ENCODE peak calls at places on chromosome 14, in ten cellular contexts. S, J, U, B, W, L, M, A, I and H are unnamed samples.

GRCh38 chr14:71533396-71533795 is 398.8 kb upstream of the RGS6 start:
- DNase-seq in J (no peak), U (no peak), B (no peak), S (no peak), I (no peak), M (no peak), W (no peak), A (no peak), L (no peak), H (no peak)

GRCh38 chr14:88233915-88234314 is 89.2 kb downstream of the KCNK10 start:
- DNase-seq in B (peak), S (no peak), A (peak), L (no peak), W (no peak), I (no peak), J (peak), M (peak), U (no peak), H (no peak)

GRCh38 chr14:31207287-31207745 is 277 bp downstream of the HECTD1 start:
- DNase-seq in W (no peak), I (no peak), M (no peak), J (no peak), S (no peak), U (no peak), B (no peak), L (no peak), A (no peak), H (no peak)

GRCh38 chr14:39265032-39265431 is 31.3 kb downstream of the MIA2 start:
- DNase-seq in A (no peak), U (no peak), S (no peak), W (no peak), L (no peak), B (no peak), I (no peak), M (no peak), J (no peak), H (no peak)

GRCh38 chr14:47438650-47439140 is 236.7 kb downstream of the MDGA2 start:
- DNase-seq in I (no peak), A (no peak), J (no peak), W (no peak), U (no peak), B (no peak), S (no peak), M (no peak), L (no peak), H (no peak)

GRCh38 chr14:104750658-104751057 is 2.3 kb upstream of the SIVA1 start:
- DNase-seq in L (no peak), A (peak), S (no peak), B (no peak), U (no peak), M (no peak), W (no peak), I (no peak), J (no peak), H (no peak)

GRCh38 chr14:88196925-88197324 is 126.1 kb downstream of the KCNK10 start:
- DNase-seq in J (no peak), W (no peak), S (no peak), L (no peak), U (no peak), A (no peak), M (no peak), I (no peak), B (no peak), H (no peak)

GRCh38 chr14:70422538-70422937 is 5.6 kb upstream of the SYNJ2BP start:
- DNase-seq in W (no peak), S (no peak), I (no peak), L (no peak), J (no peak), M (no peak), U (no peak), A (no peak), B (no peak), H (no peak)

GRCh38 chr14:50531595-50532501 is 521 bp downstream of the MAP4K5 start:
- DNase-seq in B (peak), M (peak), W (no peak), S (peak), J (peak), L (peak), A (no peak), I (peak), U (peak), H (peak)

GRCh38 chr14:92546347-92547053 is 32.9 kb downstream of the RIN3 start:
- DNase-seq in A (no peak), B (peak), S (no peak), U (no peak), L (no peak), J (no peak), M (peak), I (no peak), W (no peak), H (no peak)

GRCh38 chr14:49972199-49972671 is 79.4 kb downstream of the ARF6 start:
- DNase-seq in S (no peak), J (no peak), W (no peak), U (no peak), I (no peak), A (no peak), L (peak), M (no peak), B (no peak), H (no peak)

GRCh38 chr14:64736271-64737131 is 32.3 kb downstream of the PLEKHG3 start:
- DNase-seq in L (peak), S (no peak), I (no peak), J (no peak), B (no peak), M (peak), U (peak), A (peak), W (no peak), H (no peak)

GRCh38 chr14:49892636-49893308 is at the start of gene ARF6:
- DNase-seq in B (peak), U (peak), A (peak), J (peak), I (peak), L (peak), M (peak), S (peak), W (peak), H (peak)

GRCh38 chr14:93975791-93976476 is 436 bp downstream of the ASB2 start:
- DNase-seq in A (no peak), L (no peak), U (no peak), S (no peak), M (no peak), J (no peak), I (no peak), B (no peak), W (peak), H (no peak)

GRCh38 chr14:37580146-37580545 is 14.9 kb downstream of the FOXA1 start:
- DNase-seq in U (no peak), A (no peak), M (no peak), S (no peak), I (no peak), L (no peak), W (no peak), B (no peak), J (no peak), H (no peak)

GRCh38 chr14:88363624-88364023 is 21.8 kb upstream of the SPATA7 start:
- DNase-seq in J (no peak), I (no peak), B (no peak), W (no peak), L (no peak), M (no peak), U (no peak), S (no peak), A (no peak), H (no peak)

GRCh38 chr14:105019861-105020814 is 745 bp downstream of the CDCA4 start:
- DNase-seq in A (no peak), U (peak), M (peak), B (no peak), S (no peak), L (peak), J (no peak), W (no peak), I (peak), H (no peak)

GRCh38 chr14:92362781-92363235 is 39.8 kb downstream of the SLC24A4 start:
- DNase-seq in J (no peak), L (peak), S (no peak), A (no peak), M (no peak), U (no peak), I (peak), W (no peak), B (no peak), H (no peak)

GRCh38 chr14:51792819-51793218 is 67.6 kb upstream of the GNG2 start:
- DNase-seq in L (no peak), U (no peak), J (no peak), S (no peak), B (no peak), A (no peak), I (no peak), M (no peak), W (no peak), H (no peak)

DNA sequence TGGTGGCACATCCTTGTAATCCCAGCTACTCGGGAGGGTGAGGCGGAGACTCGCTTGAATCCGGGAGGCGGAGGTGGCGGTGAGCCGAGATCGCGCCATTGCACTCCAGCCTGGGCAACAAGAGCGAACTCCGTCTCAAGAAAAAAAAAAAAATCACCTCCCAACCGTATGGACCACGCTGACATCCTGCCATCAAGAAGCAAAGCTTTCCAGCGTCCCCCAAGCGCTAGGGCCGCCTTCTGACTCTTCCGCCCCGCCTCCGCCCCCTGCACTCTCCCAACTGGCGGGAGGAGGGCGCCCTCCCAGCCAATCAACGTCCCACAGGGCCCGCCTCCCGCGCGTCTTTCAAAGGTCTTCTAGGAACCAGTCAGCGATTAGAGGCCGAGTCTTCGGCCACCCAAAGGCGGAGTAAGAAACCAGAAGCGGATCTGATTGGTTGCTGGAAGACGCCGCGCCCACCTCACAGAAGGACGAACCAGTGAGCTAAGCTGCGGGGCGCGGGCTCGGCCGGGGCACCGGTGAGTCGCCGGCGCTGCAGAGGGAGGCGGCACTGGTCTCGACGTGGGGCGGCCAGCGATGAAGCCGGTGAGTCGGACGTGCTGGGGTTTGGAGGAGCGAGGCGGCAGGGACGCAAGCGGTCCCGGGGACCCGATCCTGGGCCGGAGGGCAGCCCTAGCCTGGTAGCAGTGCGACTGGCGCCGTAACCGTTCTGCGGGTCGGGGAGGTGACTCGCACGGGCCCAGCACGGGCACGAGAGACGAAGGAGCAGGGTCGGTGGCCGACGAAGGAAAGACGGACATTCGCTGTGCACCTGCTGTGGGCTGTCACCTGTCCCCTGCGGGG is at the start of gene CDKN3:
- DNase-seq in W (peak), S (peak), A (peak), L (peak), U (peak), B (peak), J (peak), I (peak), M (peak), H (peak)
- TF ChIP-seq POLR2AphosphoS5 in W (peak), S (peak), A (peak), L (peak), U (peak), B (peak), J (peak), I (peak), M (peak), H (no peak)

GRCh38 chr14:106268013-106268727 is 741.8 kb downstream of the TMEM121 start:
- DNase-seq in W (no peak), S (no peak), I (peak), U (peak), L (peak), M (peak), B (peak), A (no peak), J (no peak), H (no peak)
- TF ChIP-seq EP300 in W (no peak), S (no peak), I (no peak), U (no peak), L (no peak), M (no peak), B (no peak), A (no peak), J (no peak), H (no peak)

DNA sequence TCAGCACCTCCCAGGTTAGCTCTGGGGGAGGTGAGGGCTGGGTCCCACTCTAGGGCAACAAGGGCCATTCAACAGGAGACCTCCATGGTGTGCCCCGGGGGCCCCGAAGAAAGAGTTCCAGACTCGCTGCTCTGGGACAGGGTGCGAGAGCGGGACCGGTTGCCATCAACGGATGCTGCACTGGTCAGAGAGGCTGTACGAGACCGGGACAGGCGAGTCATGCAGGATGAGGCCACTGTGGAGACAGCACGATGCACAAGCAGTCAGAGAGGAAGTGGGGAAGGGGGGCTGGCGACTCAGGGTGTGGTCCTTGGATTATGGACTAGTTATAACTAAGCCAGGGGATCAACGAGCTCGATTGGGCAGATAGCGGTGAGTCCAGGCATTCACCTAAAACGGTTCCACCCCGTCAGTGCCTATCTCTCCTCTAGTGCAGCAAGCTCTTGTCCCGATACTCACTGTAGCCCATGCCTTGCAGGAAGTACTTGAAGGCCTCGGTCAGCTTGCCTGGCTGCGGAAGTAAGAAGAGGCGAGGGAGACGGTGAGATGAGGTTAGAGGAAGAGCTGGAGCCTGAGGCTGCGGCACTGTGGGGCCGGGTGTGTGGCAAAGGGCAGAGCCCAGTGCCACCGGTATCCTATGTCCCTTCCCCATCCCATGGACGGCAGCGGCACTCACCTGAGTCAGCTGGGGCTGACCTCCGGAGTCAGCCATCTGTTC is 7.2 kb downstream of the NDRG2 start:
- DNase-seq in B (no peak), U (no peak), J (no peak), A (no peak), S (no peak), M (no peak), L (no peak), I (no peak), W (no peak), H (no peak)
- TF ChIP-seq POLR2AphosphoS5 in B (no peak), U (no peak), J (no peak), A (no peak), S (no peak), M (no peak), L (no peak), I (no peak), W (no peak), H (no peak)

DNA sequence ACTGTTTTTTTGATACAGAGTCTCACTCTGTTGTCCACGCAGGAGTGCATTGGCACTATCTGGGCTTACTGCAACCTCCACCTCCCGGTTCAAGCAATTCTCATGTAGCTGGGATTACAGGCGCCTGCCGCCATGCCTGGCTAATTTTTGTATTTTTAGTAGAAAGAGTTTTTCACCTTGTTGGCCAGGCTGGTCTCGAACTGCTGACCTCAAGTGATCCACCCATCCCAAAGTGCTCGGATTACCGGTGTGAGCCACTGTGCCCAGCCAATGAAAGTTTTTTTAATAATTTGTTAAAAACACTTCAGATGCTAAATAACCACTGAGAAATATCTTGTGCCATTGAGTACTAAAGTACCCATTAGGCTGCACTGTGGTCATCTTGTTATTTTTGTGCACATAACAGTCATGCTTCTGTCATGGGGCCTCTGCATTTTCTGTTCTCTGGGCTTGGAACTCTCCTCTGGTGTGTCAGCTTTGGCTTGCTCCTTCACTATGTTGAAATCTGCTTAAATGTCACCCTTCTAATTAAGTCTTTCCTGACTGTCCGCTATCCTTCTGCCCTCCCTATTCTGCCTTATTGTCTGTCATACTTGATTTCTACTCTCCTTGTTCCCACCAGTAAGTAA is 105.1 kb downstream of the KTN1 start:
- DNase-seq in B (no peak), I (no peak), A (no peak), M (no peak), L (no peak), J (no peak), S (no peak), U (no peak), W (no peak), H (no peak)
- TF ChIP-seq EP300 in B (no peak), I (no peak), A (no peak), M (no peak), L (no peak), J (no peak), S (no peak), U (no peak), W (no peak), H (no peak)

DNA sequence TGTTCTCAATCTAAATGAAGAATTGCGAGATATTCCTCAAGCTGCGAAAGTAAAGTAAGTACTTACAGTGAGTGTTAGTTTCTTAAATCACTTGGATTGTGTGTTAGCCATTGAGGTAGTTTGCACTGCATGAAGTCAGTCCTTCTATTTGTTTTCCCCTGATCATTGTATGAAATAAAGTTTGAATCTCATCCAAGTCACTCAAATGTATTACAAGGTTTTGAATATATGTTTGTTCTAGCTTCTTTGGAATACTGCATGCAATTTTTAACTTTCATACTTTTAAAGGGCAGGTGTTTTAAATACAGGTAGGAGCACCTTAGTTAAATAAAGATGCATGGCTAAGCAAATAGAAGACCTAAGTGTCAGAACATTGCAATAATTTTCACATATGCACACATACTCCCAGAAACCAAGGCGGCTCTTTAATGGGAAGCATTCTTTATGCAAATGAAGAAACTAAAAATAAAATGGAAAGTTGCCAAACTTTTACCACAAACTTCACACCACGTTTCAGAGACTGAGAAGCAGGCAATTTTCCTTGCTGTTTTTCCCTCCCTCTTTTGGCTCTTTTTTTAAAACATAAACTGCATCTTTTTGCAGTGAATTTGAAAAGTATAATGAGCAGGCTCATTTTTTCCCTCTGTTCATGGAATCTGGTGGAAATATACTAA is 105.6 kb downstream of the GPR135 start:
- DNase-seq in B (no peak), I (no peak), W (peak), M (no peak), L (no peak), J (no peak), U (no peak), A (no peak), S (no peak), H (no peak)
- TF ChIP-seq POLR2AphosphoS5 in B (no peak), I (no peak), W (no peak), M (no peak), L (no peak), J (no peak), U (no peak), A (no peak), S (no peak), H (no peak)

GRCh38 chr14:100092832-100093231 is 27.6 kb downstream of the EVL start:
- DNase-seq in B (no peak), S (no peak), I (no peak), J (no peak), M (no peak), L (no peak), U (no peak), W (no peak), A (no peak), H (no peak)

GRCh38 chr14:100093322-100093721 is 28.1 kb downstream of the EVL start:
- DNase-seq in I (no peak), M (no peak), J (no peak), A (no peak), W (no peak), U (no peak), L (no peak), B (no peak), S (no peak), H (no peak)

GRCh38 chr14:100098171-100098570 is 32.9 kb downstream of the EVL start:
- DNase-seq in B (no peak), M (no peak), J (no peak), W (no peak), S (peak), U (no peak), L (no peak), A (no peak), I (no peak), H (no peak)

GRCh38 chr14:100100032-100100405 is 34.8 kb downstream of the EVL start:
- DNase-seq in B (no peak), L (no peak), J (no peak), S (peak), W (no peak), U (no peak), M (no peak), I (no peak), A (no peak), H (peak)

GRCh38 chr14:100096656-100097055 is 31.4 kb downstream of the EVL start:
- DNase-seq in J (no peak), L (no peak), I (no peak), W (no peak), M (no peak), A (no peak), U (no peak), S (no peak), B (no peak), H (no peak)
- TF ChIP-seq EP300 in J (no peak), L (no peak), I (no peak), W (no peak), M (no peak), A (no peak), U (no peak), S (no peak), B (peak), H (no peak)

DNA sequence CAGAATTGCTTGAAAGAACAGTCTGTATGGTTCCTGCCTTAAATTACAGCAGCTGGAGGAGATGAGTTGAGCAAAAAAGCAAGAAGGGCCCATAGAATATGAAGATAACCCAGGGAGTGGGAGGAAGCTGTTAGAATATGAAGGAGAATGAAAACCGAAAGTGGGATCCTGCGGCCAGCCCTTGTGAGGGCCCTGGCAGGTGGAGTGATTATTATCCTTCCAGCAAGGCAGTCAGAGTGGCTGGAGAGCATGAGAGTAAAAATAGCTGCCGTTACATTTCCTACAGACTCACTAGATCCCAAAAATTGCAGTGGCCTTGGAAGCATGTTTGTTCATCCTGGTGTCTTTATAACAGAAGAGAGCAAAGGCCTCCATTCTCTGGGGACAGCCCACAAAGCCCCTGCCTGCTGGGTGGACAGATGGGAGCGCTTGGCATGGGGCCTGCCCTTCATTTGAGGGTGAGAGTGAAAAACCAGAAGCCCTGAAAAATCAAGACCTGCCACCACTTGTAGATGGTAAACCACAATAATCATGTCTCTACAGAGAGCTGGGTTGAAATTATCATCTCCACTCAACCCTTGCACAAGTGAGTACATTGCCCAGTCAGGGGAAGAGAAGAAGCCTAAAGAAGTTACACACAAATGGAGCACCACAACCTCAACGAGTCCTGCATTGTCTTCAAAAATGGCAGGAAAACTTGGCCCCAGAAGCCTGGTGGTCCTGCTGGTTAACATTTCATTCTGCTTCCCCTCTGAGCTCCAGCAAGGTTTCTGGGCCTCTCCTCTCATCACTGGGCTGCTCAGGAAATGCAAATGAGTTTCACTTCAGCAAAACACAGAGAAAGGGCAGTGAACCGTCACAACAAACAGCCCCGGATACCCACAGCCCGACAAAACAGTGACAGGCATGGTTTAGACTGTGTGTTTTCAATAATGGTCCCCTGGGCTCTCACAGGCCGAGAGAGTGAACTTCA is 20.5 kb downstream of the ZDHHC22 start:
- DNase-seq in L (peak), I (no peak), M (no peak), S (no peak), B (no peak), U (peak), J (no peak), A (no peak), W (peak), H (no peak)
- TF ChIP-seq POLR2AphosphoS5 in L (no peak), I (no peak), M (no peak), S (no peak), B (no peak), U (no peak), J (no peak), A (no peak), W (peak), H (no peak)